ENCODE peak calls at places on chromosomes 7 and 10, in eight cellular contexts. H is psoas muscle; S is colonic mucosa; M is CD8-positive, alpha-beta T cell; K is HCT116; F is cardiac muscle cell; X is astrocyte; Z is uterus. R is an unnamed sample. For H3K4me1, the result is how much of the 10 kb centered on the place peaks cover.

GRCh38 chr10:97138777-97139317 is 46.9 kb downstream of the SLIT1 start:
- DNase-seq in S (no peak), H (no peak), X (no peak), M (no peak), Z (no peak), F (no peak), K (no peak), R (no peak)

GRCh38 chr10:77350711-77351119 is 286.9 kb downstream of the KCNMA1 start:
- DNase-seq in H (peak), S (peak), K (peak), F (peak), X (peak), Z (peak), M (no peak), R (peak)

GRCh38 chr7:150631866-150632864 is at the start of gene GIMAP6:
- DNase-seq in S (no peak), F (no peak), X (no peak), Z (no peak), M (peak), H (no peak), K (no peak), R (peak)

GRCh38 chr10:590721-591120 is 98.7 kb downstream of the DIP2C start:
- DNase-seq in M (no peak), S (no peak), K (no peak), Z (no peak), H (no peak), F (no peak), X (no peak), R (no peak)

GRCh38 chr7:96285579-96285978 is 36.3 kb downstream of the SLC25A13 start:
- DNase-seq in S (no peak), F (no peak), M (peak), Z (no peak), K (no peak), X (no peak), H (no peak), R (no peak)

GRCh38 chr7:26857534-26858228 is 6.7 kb downstream of the SKAP2 start:
- DNase-seq in X (no peak), K (no peak), H (peak), Z (no peak), F (no peak), S (peak), M (no peak), R (peak)

GRCh38 chr10:96306516-96306915 is 2.3 kb downstream of the DNTT start:
- DNase-seq in M (peak), H (peak), S (no peak), F (no peak), K (no peak), X (no peak), Z (no peak), R (peak)

GRCh38 chr7:43303740-43304241 is 191.3 kb downstream of the HECW1 start:
- DNase-seq in F (peak), X (peak), S (no peak), H (no peak), K (peak), M (no peak), Z (no peak), R (no peak)

GRCh38 chr10:17023386-17024298 is 106.0 kb downstream of the CUBN start:
- DNase-seq in F (peak), Z (peak), H (no peak), K (peak), X (peak), S (peak), M (peak), R (peak)

GRCh38 chr10:71456631-71457030 is 59.9 kb downstream of the CDH23 start:
- DNase-seq in H (no peak), X (no peak), S (no peak), F (no peak), Z (no peak), M (no peak), K (no peak), R (no peak)

GRCh38 chr10:81995254-81995653 is 120.3 kb downstream of the NRG3 start:
- DNase-seq in S (no peak), M (no peak), X (no peak), H (no peak), K (no peak), F (no peak), Z (no peak), R (no peak)

GRCh38 chr7:40680657-40681056 is 545.9 kb downstream of the SUGCT start:
- DNase-seq in Z (no peak), K (peak), M (no peak), S (no peak), F (peak), H (no peak), X (no peak), R (no peak)

GRCh38 chr7:90298145-90299038 is 22.7 kb downstream of the FAM237B start:
- DNase-seq in K (peak), H (no peak), S (no peak), Z (no peak), F (peak), X (peak), M (no peak), R (no peak)

GRCh38 chr10:6912929-6913328 is 332.9 kb upstream of the PRKCQ start:
- DNase-seq in X (no peak), S (no peak), H (no peak), M (no peak), K (no peak), F (peak), Z (no peak), R (no peak)

GRCh38 chr10:119286983-119287612 is 79.7 kb downstream of the GRK5 start:
- DNase-seq in K (no peak), H (no peak), Z (no peak), S (no peak), X (no peak), F (no peak), M (no peak), R (no peak)
- H3K4me1 ChIP-seq in K (under half), H (half or more), Z (under half), S (under half), X (under half), F (under half), M (half or more), R (half or more)

GRCh38 chr10:133308431-133309110 is at the start of the genes TUBGCP2 and ZNF511:
- DNase-seq in H (peak), K (no peak), F (peak), M (peak), Z (peak), S (peak), X (peak), R (peak)
- H3K4me1 ChIP-seq in H (under half), K (under half), F (under half), M (under half), Z (under half), S (under half), X (under half), R (under half)

GRCh38 chr10:21508987-21509334 is 16.5 kb downstream of the SKIDA1 start:
- DNase-seq in S (no peak), K (no peak), H (no peak), X (no peak), Z (no peak), M (no peak), F (no peak), R (no peak)
- H3K4me1 ChIP-seq in S (under half), K (under half), H (under half), X (under half), Z (under half), M (under half), F (half or more), R (under half)

DNA sequence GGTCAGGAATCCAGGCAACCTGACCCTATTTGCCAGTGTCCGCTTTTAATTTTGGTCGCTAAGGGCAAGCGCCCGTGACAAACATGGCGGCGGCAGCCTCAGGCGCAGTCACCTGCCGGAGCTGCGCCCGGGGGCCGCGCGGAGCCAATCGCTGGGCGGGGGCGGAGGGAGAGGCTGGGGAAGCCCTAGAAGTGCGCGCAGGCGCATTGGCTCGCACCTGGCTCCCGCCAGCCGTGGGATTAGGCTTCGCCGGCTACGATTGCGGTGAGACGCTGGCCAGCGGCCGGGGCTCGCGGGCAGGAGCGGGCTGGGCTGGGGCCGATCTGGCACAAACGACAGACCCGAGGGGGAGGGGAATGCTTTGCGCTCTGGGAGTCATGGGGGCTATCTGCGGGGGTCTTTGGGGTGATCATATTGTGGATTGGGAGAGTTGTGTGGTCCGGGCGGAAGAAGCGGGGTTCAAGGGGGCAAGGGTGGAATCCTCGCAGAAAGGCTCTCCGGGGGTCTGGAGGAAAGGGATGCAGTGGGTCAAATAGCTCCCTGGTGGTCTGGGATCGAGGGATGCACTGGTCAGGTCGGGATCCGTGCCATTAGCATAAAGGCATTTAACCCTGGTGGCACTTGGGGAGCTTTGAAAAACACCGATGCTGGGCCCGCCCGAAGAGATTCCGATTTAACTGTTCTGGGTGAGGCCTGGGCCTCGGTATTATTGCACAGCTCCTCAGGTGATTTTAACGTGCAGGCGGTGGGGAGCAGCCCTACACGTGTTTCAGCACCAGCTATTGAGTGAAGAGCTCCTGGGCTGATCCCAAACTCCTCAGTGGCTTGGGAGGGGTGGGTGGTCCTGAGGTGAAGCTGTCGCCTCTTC is 10.1 kb upstream of the C10orf95 start:
- DNase-seq in Z (peak), M (peak), X (peak), H (peak), K (peak), F (peak), S (peak), R (peak)
- H3K4me1 ChIP-seq in Z (under half), M (under half), X (under half), H (under half), K (under half), F (under half), S (under half), R (under half)